ENCODE peak calls at places on chromosomes 12 and 14, in eight cellular contexts. K, O, W, I, E, B, M and S are unnamed samples.

GRCh38 chr12:120826335-120826734 is 77.8 kb downstream of the SPPL3 start:
- DNase-seq in K (no peak), O (no peak), W (no peak), I (no peak), E (no peak), B (no peak), M (no peak), S (no peak)

GRCh38 chr14:73797540-73797925 is 54.1 kb upstream of the PTGR2 start:
- DNase-seq in K (no peak), O (no peak), W (no peak), I (no peak), E (no peak), B (no peak), M (no peak), S (no peak)

GRCh38 chr12:54125950-54126695 is 62.7 kb downstream of the SMUG1 start:
- DNase-seq in K (no peak), O (no peak), W (no peak), I (no peak), E (no peak), B (peak; percentile 53), M (no peak), S (peak; percentile 83)

GRCh38 chr14:61033024-61033423 is 52.0 kb downstream of the SLC38A6 start:
- DNase-seq in K (no peak), O (no peak), W (no peak), I (no peak), E (no peak), B (no peak), M (no peak), S (no peak)

GRCh38 chr12:55929306-55929791 is 1.6 kb upstream of the DGKA start:
- DNase-seq in K (no peak), O (no peak), W (no peak), I (no peak), E (no peak), B (no peak), M (peak; percentile 67), S (no peak)

GRCh38 chr12:62800707-62801400 is 134.1 kb downstream of the PPM1H start:
- DNase-seq in K (no peak), O (no peak), W (no peak), I (no peak), E (no peak), B (no peak), M (no peak), S (no peak)

GRCh38 chr14:34650786-34651584 is 21.0 kb upstream of the SNX6 start:
- DNase-seq in K (peak; percentile 83), O (no peak), W (no peak), I (peak; percentile 99), E (no peak), B (no peak), M (no peak), S (no peak)

GRCh38 chr12:124388679-124389536 is 94.0 kb downstream of the RFLNA start:
- DNase-seq in K (no peak), O (peak; percentile 69), W (no peak), I (peak; percentile 92), E (peak; percentile 73), B (peak; percentile 89), M (peak; percentile 40), S (peak; percentile 56)

GRCh38 chr12:22529281-22530060 is 14.9 kb downstream of the C2CD5 start:
- DNase-seq in K (no peak), O (no peak), W (no peak), I (peak; percentile 47), E (no peak), B (no peak), M (no peak), S (no peak)

GRCh38 chr14:43900173-43900655 is 606.9 kb downstream of the FSCB start:
- DNase-seq in K (no peak), O (no peak), W (no peak), I (no peak), E (no peak), B (no peak), M (no peak), S (no peak)

GRCh38 chr14:33184587-33184986 is 245.9 kb downstream of the NPAS3 start:
- DNase-seq in K (no peak), O (no peak), W (no peak), I (peak; percentile 19), E (no peak), B (peak; percentile 25), M (no peak), S (peak; percentile 20)